ENCODE peak calls at places on chromosomes 1 and 21, in eight cellular contexts. O, Y, S, K, N, W, C and X are unnamed samples.
A peak's percentile ranks its signal among the peaks of the same experiment; 100 is the strongest.

GRCh38 chr1:32172621-32173245 is 6.7 kb upstream of the TXLNA start:
- DNase-seq in N (no peak), K (no peak), S (peak; percentile 43), Y (no peak), C (peak; percentile 32), O (no peak), W (no peak), X (no peak)

GRCh38 chr21:45698493-45698947 is 55.0 kb downstream of the PCBP3 start:
- DNase-seq in C (no peak), W (peak; percentile 65), N (no peak), K (no peak), O (no peak), S (no peak), Y (no peak), X (no peak)

GRCh38 chr1:236845830-236846229 is 50.7 kb downstream of the MTR start:
- DNase-seq in Y (no peak), K (no peak), W (no peak), O (no peak), N (no peak), C (no peak), S (no peak), X (no peak)

GRCh38 chr21:28657576-28657975 is 335.1 kb downstream of the LTN1 start:
- DNase-seq in K (no peak), Y (no peak), N (no peak), C (no peak), S (no peak), W (no peak), O (no peak), X (no peak)

GRCh38 chr1:214215583-214215982 is 65.4 kb upstream of the SMYD2 start:
- DNase-seq in O (no peak), N (no peak), Y (no peak), W (no peak), S (no peak), K (no peak), C (no peak), X (no peak)

GRCh38 chr1:164188507-164188906 is 370.5 kb upstream of the PBX1 start:
- DNase-seq in Y (no peak), O (no peak), N (no peak), S (no peak), W (no peak), C (no peak), K (no peak), X (no peak)

GRCh38 chr21:18265955-18266354 is 21.3 kb downstream of the CHODL start:
- DNase-seq in O (no peak), S (no peak), N (peak; percentile 9), Y (no peak), W (no peak), K (no peak), C (no peak), X (no peak)

GRCh38 chr21:36892201-36892600 is 74.3 kb downstream of the HLCS start:
- DNase-seq in Y (no peak), N (no peak), S (no peak), C (no peak), W (no peak), O (no peak), K (no peak), X (no peak)

GRCh38 chr1:43388613-43389012 is 987 bp downstream of the MED8 start:
- DNase-seq in K (no peak), W (no peak), N (no peak), O (no peak), Y (no peak), S (no peak), C (no peak), X (no peak)

GRCh38 chr1:61585714-61586113 is 139.2 kb downstream of the TM2D1 start:
- DNase-seq in Y (no peak), K (no peak), W (no peak), N (peak; percentile 60), C (no peak), S (no peak), O (no peak), X (no peak)

GRCh38 chr1:200296091-200296661 is 113.7 kb downstream of the ZNF281 start:
- DNase-seq in C (no peak), S (no peak), K (peak; percentile 61), W (no peak), N (no peak), O (no peak), Y (no peak), X (no peak)

GRCh38 chr1:13809461-13810159 is 109.6 kb downstream of the PRDM2 start:
- DNase-seq in Y (no peak), O (no peak), N (peak; percentile 19), K (no peak), C (no peak), W (no peak), S (peak; percentile 41), X (no peak)

GRCh38 chr21:45976666-45977335 is 4.8 kb upstream of the COL6A1 start:
- DNase-seq in N (no peak), Y (no peak), S (no peak), C (no peak), O (no peak), K (no peak), W (no peak), X (no peak)

GRCh38 chr21:31750843-31751242 is 18.9 kb upstream of the SCAF4 start:
- DNase-seq in N (peak; percentile 50), C (no peak), W (no peak), S (no peak), K (no peak), O (peak; percentile 50), Y (no peak), X (no peak)

GRCh38 chr21:41147096-41147978 is 20.6 kb upstream of the BACE2 start:
- DNase-seq in C (no peak), Y (no peak), W (no peak), N (no peak), O (no peak), K (no peak), S (no peak), X (no peak)

GRCh38 chr21:32020551-32020950 is 147.7 kb downstream of the HUNK start:
- DNase-seq in Y (no peak), W (no peak), N (no peak), K (no peak), S (no peak), O (no peak), C (no peak), X (no peak)

GRCh38 chr1:3811595-3811911 is 15.3 kb upstream of the LRRC47 start:
- DNase-seq in K (no peak), O (no peak), S (no peak), W (no peak), Y (no peak), N (no peak), C (no peak), X (no peak)

GRCh38 chr21:41634211-41634694 is 126.3 kb upstream of the TMPRSS2 start:
- DNase-seq in O (no peak), Y (no peak), K (no peak), W (no peak), C (no peak), S (no peak), N (peak; percentile 67), X (peak; percentile 66)

GRCh38 chr21:25898671-25899070 is 163.9 kb downstream of the GABPA start:
- DNase-seq in C (no peak), N (no peak), W (no peak), S (no peak), O (no peak), Y (no peak), K (no peak), X (no peak)

GRCh38 chr1:187226396-187226795 is 397.6 kb downstream of the PLA2G4A start:
- DNase-seq in C (no peak), O (no peak), W (no peak), S (no peak), N (no peak), K (no peak), Y (no peak), X (no peak)

GRCh38 chr1:63575340-63575826 is 17.8 kb upstream of the PGM1 start:
- DNase-seq in K (no peak), W (no peak), Y (no peak), O (peak; percentile 16), C (peak; percentile 24), N (peak; percentile 30), S (peak; percentile 41), X (no peak)

GRCh38 chr1:171606402-171606941 is 15.6 kb upstream of the MYOCOS start:
- DNase-seq in K (no peak), N (no peak), Y (no peak), O (no peak), W (no peak), S (no peak), C (no peak), X (no peak)

GRCh38 chr1:6111991-6112689 is 66.5 kb downstream of the KCNAB2 start:
- DNase-seq in O (no peak), N (no peak), Y (no peak), C (no peak), K (no peak), S (no peak), W (no peak), X (no peak)

GRCh38 chr1:24506706-24507422 is 4.2 kb downstream of the RCAN3 start:
- DNase-seq in O (no peak), Y (no peak), N (no peak), C (no peak), S (no peak), W (no peak), K (no peak), X (no peak)

GRCh38 chr1:244963231-244963826 is 99.0 kb upstream of the HNRNPU start:
- DNase-seq in K (no peak), W (no peak), Y (no peak), O (no peak), N (no peak), S (no peak), C (no peak), X (no peak)

GRCh38 chr1:247156787-247157232 is 15.0 kb downstream of the ZNF124 start:
- DNase-seq in W (no peak), N (no peak), K (no peak), Y (no peak), O (no peak), C (no peak), S (no peak), X (no peak)

GRCh38 chr1:44808938-44809917 is 905 bp downstream of the BTBD19 start:
- DNase-seq in O (no peak), Y (peak; percentile 76), W (peak; percentile 66), N (peak; percentile 48), K (no peak), S (peak; percentile 82), C (peak; percentile 96), X (peak; percentile 71)

GRCh38 chr1:203322480-203323179 is 17.3 kb downstream of the BTG2 start:
- DNase-seq in Y (no peak), C (no peak), N (no peak), S (no peak), O (no peak), K (no peak), W (no peak), X (no peak)

GRCh38 chr1:211327341-211327921 is 798 bp downstream of the TRAF5 start:
- DNase-seq in Y (no peak), O (no peak), N (no peak), W (no peak), S (peak; percentile 59), K (no peak), C (no peak), X (peak; percentile 65)

GRCh38 chr1:17209446-17209845 is 4.5 kb downstream of the PADI1 start:
- DNase-seq in Y (no peak), W (no peak), C (no peak), S (no peak), N (no peak), K (no peak), O (no peak), X (no peak)

GRCh38 chr1:19557609-19558051 is 72.3 kb upstream of the CAPZB start:
- DNase-seq in O (no peak), K (no peak), C (no peak), N (no peak), W (no peak), S (no peak), Y (no peak), X (no peak)

GRCh38 chr1:193111641-193112090 is 6.5 kb upstream of the GLRX2 start:
- DNase-seq in C (peak; percentile 3), N (peak; percentile 25), W (peak; percentile 55), S (no peak), Y (no peak), K (no peak), O (peak; percentile 46), X (peak; percentile 69)

GRCh38 chr1:2102753-2103152 is 52.5 kb downstream of the PRKCZ start:
- DNase-seq in Y (no peak), W (no peak), O (no peak), N (no peak), C (no peak), K (no peak), S (no peak), X (no peak)

GRCh38 chr1:68673771-68674170 is 176.9 kb upstream of the DEPDC1 start:
- DNase-seq in K (no peak), S (no peak), O (no peak), W (no peak), N (no peak), Y (no peak), C (no peak), X (no peak)